ENCODE peak calls at places on chromosomes 7 and 10, in four cellular contexts. N is adrenal gland, X is lower leg skin, C is endothelial cell of umbilical vein. H is an unnamed sample.

GRCh38 chr7:2313450-2314208 is 612 bp downstream of the SNX8 start:
- DNase-seq in N (peak), X (peak), C (no peak), H (peak)

GRCh38 chr7:91784469-91784868 is 96.0 kb downstream of the MTERF1 start:
- DNase-seq in N (no peak), X (no peak), C (peak), H (peak)

GRCh38 chr7:2164156-2164555 is 68.6 kb downstream of the MAD1L1 start:
- DNase-seq in N (no peak), X (no peak), C (no peak), H (no peak)

GRCh38 chr10:35685402-35685801 is 43.3 kb upstream of the FZD8 start:
- DNase-seq in N (no peak), X (no peak), C (no peak), H (no peak)

GRCh38 chr10:61795551-61795950 is 105.9 kb upstream of the ARID5B start:
- DNase-seq in N (no peak), X (no peak), C (no peak), H (no peak)

GRCh38 chr7:117402109-117402508 is 25.2 kb downstream of the ASZ1 start:
- DNase-seq in N (no peak), X (no peak), C (no peak), H (no peak)

GRCh38 chr10:46266506-46266985 is 20.3 kb upstream of the ANTXRL start:
- DNase-seq in N (no peak), X (peak), C (no peak), H (no peak)

GRCh38 chr7:50474382-50475155 is 24.4 kb upstream of the FIGNL1 start:
- DNase-seq in N (no peak), X (peak), C (peak), H (no peak)

DNA sequence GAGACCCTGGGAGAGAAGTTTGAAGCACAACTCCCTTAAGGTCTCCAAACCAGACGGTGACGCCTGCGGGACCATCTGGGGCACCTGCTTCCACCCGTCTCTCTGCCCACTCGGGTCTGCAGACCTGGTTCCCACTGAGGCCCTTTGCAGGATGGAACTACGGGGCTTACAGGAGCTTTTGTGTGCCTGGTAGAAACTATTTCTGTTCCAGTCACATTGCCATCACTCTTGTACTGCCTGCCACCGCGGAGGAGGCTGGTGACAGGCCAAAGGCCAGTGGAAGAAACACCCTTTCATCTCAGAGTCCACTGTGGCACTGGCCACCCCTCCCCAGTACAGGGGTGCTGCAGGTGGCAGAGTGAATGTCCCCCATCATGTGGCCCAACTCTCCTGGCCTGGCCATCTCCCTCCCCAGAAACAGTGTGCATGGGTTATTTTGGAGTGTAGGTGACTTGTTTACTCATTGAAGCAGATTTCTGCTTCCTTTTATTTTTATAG is 10.8 kb downstream of the SERPINE1 start:
- DNase-seq in N (no peak), X (no peak), C (no peak), H (no peak)
- TF ChIP-seq POLR2A in N (no peak), X (no peak), C (peak), H (no peak)

GRCh38 chr7:85023066-85023687 is 163.7 kb downstream of the SEMA3D start:
- DNase-seq in N (peak), X (no peak), C (peak), H (no peak)

GRCh38 chr7:85021090-85021704 is 165.7 kb downstream of the SEMA3D start:
- DNase-seq in N (no peak), X (no peak), C (peak), H (no peak)

GRCh38 chr7:85019778-85020177 is 167.1 kb downstream of the SEMA3D start:
- DNase-seq in N (no peak), X (no peak), C (no peak), H (no peak)

GRCh38 chr7:85019176-85019575 is 167.7 kb downstream of the SEMA3D start:
- DNase-seq in N (no peak), X (no peak), C (no peak), H (no peak)

DNA sequence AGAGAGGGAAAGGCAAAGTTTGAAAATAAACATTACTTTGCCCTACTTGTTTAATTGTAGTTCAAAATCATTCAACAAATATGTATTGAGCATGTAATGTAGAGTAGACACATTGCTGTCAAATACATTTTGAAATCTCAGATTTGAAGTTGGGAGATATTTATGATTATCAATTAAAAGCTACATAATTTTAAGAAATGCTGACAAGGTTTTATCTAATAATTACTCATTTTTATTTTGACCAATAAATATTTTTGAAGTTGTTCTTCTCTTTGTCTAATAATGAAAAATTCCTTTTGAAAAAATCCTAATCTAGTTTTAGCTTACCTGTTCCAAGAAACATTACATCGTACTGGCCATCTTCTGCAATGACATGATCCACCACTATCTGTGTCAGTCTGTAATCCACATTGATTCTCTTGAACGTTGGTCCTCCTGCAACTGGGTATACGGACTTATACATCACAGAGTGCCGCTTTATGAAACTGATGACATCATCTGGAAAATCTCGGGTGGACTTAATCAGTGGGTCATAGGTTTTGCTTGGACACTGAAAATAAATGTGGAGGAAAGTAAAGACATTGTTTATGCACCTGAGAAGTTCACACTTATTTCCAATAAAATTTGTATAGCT is 164.7 kb downstream of the SEMA3D start:
- DNase-seq in N (no peak), X (no peak), C (no peak), H (no peak)
- TF ChIP-seq POLR2A in N (no peak), X (no peak), C (no peak), H (no peak)

GRCh38 chr10:78280604-78281003 is 246.9 kb downstream of the RPS24 start:
- DNase-seq in N (no peak), X (no peak), C (no peak), H (no peak)

GRCh38 chr10:78276139-78276538 is 242.5 kb downstream of the RPS24 start:
- DNase-seq in N (no peak), X (no peak), C (no peak), H (no peak)

GRCh38 chr10:78274491-78274890 is 240.8 kb downstream of the RPS24 start:
- DNase-seq in N (no peak), X (no peak), C (no peak), H (no peak)

GRCh38 chr10:78277267-78277666 is 243.6 kb downstream of the RPS24 start:
- DNase-seq in N (no peak), X (no peak), C (no peak), H (no peak)

GRCh38 chr10:78277734-78278404 is 244.2 kb downstream of the RPS24 start:
- DNase-seq in N (peak), X (peak), C (no peak), H (peak)
- TF ChIP-seq POLR2A in N (no peak), X (no peak), C (no peak), H (no peak)

DNA sequence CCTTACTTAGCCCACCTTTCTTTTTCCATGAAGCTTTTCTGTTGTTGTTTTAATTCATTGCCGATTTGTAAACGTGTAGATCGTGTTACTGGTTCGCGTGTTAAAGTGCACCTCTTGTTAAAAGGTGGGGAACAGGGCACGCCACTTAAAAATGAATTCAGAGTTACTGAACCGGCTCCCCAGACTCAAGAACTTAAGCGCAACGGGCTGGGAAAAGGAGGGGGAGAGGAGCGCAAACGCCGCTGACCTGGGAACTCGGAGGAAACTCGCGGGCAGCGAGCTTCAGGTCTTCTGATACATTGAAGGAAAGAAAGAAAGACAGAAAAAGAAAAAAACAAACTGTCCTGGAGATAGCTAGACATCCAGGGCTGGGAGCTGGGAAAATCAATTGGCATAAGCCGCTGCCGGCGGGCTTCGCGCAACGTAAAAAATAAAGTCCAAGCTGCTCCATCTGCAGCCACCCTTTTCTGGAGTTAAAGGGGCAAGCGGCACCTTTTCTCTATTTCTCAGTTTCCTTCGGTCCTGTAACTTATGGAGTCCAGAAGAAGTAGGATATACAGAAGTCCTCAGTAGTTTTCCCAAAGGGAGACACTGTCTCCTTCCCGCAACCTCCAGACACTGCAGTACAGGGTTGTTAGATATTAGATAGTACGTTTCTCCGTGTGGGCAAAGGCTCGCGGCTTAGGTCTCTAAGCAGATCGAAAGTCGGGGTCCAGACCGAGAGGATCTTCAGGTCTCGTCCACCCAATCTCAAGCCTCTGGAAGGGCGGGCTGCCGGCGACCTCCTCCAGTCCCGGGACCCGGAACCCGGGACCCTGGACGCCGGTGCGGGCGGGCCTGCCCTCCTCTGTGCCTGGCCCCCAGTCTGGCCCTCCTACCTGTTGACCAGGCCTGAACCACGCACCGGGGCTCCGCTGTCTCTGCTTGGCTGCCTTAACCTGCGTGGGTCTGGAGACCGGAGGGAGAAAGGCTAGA is 1.8 kb upstream of the DLX6 start:
- DNase-seq in N (no peak), X (no peak), C (no peak), H (no peak)
- TF ChIP-seq POLR2A in N (no peak), X (no peak), C (no peak), H (no peak)

DNA sequence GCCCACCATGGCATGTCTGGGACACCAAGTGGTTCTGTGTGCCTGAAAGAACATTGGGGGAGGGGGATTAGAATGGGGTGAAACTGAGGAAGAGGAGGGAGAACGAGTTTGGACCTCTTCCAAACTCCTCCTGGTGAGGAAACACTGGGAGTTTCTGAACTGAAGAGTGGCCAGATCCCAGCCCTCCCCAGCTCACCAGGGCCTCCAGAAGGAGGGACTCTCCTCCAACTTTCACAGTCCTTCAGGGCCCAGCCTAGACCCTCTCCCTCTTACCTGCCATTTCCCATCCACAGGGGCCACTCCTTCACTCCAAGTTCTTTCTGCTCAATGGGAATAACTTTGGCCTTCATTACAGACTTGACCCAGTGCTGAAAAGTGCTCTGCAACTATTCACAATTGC is 132.0 kb upstream of the FOXK1 start:
- DNase-seq in N (no peak), X (no peak), C (no peak), H (no peak)
- TF ChIP-seq POLR2A in N (no peak), X (no peak), C (no peak), H (no peak)

GRCh38 chr7:158543840-158544239 is 43.8 kb downstream of the PTPRN2 start:
- DNase-seq in N (no peak), X (no peak), C (no peak), H (no peak)
- TF ChIP-seq POLR2A in N (no peak), X (no peak), C (no peak), H (no peak)

DNA sequence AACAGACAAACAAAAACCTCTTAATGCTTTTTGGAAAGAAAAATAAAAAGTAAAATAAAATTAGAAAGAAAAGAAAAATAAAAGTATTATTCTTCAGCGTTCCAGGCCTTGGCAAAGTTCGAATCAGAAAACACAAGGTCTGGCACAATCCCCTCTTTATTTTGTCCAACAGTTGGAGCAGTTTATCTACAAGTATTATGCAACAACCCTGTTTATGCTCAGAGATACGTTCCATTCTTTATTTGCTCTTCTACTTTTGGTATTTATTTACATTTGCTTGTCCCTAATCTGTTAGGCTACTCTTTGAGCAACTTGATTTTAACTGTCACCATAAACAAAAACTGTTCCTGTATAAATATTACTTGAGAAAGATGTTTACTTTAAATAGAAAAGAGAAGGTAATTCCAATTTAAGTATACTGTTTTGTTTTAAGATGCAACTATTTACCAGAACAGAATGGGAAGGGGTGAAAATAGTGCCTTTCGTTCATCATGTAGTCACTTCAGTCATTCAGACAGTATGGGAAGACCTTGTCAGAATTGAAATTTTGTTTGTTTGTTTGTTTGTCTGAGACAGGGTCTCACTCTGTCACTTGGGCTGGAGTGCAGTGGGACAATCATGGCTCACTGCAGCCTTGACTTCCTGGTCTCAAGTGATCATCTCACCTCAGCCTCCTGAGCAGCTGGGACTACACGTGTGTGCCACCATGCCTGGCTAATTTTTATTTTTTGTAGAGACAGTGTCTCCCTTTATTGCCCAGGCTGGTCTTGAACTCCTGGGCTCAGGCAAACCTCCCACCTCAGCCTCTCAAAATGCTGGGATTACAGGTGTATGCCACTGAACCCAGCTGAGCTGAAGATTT is 5.7 kb downstream of the PDK4 start:
- DNase-seq in N (no peak), X (no peak), C (no peak), H (no peak)
- TF ChIP-seq POLR2A in N (peak), X (no peak), C (no peak), H (no peak)

DNA sequence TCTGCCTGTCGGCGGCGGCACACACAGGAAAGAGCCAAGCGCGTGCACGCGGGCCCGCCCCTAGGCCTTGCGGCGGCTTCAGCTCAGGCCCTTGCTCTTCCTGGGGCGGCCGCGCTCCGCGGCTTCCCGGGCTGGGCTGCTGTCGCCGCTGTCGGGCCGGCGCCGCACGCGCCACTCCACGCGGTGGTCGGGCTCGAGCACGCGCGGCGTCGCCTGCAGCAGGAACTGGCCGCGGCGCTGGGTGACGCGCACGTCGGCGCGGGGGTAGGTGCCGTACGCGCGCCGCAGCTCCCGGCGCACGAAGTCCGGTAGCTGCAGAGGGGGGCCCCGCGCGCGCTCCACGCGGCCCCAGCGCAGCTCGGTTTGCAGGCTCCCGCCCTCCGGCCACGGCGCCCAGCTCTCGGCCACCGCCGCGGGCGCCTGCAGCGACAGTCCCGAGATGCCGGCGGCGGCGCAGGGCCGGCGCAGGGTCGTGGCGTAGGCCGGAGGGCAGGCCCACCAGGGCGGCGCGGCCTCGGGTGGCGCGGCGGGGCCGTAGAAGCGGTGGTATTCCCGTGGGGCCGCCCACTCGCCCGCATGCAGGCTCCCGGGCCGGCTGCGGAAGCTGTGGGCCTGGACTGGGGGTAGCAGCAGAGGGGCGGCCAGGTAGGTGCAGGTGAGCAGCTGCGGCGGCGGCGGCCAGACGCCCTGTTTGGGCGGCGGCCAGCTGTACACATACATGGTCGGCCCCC is 804 bp downstream of the C10orf95 start:
- DNase-seq in N (peak), X (peak), C (peak), H (peak)
- TF ChIP-seq POLR2A in N (peak), X (peak), C (peak), H (peak)

GRCh38 chr7:30286749-30287148 is 2.4 kb downstream of the ZNRF2 start:
- DNase-seq in N (no peak), X (no peak), C (no peak), H (no peak)

GRCh38 chr7:30284298-30285066 is at the start of gene ZNRF2:
- DNase-seq in N (peak), X (peak), C (peak), H (peak)

GRCh38 chr7:30285067-30285530 is 702 bp downstream of the ZNRF2 start:
- DNase-seq in N (peak), X (no peak), C (no peak), H (peak)

GRCh38 chr7:30282735-30283134 is 1.7 kb upstream of the ZNRF2 start:
- DNase-seq in N (no peak), X (no peak), C (no peak), H (no peak)

GRCh38 chr7:30285531-30286284 is 1.3 kb downstream of the ZNRF2 start:
- DNase-seq in N (peak), X (peak), C (peak), H (peak)
- TF ChIP-seq POLR2A in N (no peak), X (no peak), C (no peak), H (no peak)

H was measured in H54.